ENCODE peak calls at places on chromosomes 2 and 18, in four cellular contexts. A is uterus, T is AG04449, X is NCI-H82. Z is an unnamed sample.

GRCh38 chr18:74778191-74778847 is 180.6 kb downstream of the ZNF407 start:
- DNase-seq in A (no peak), T (no peak), X (no peak), Z (no peak)

GRCh38 chr2:24971300-24971549 is 530 bp downstream of the DNAJC27 start:
- DNase-seq in A (no peak), T (no peak), X (no peak), Z (no peak)

GRCh38 chr18:58257461-58257860 is 213.4 kb downstream of the NEDD4L start:
- DNase-seq in A (no peak), T (no peak), X (no peak), Z (no peak)

GRCh38 chr2:141055526-141055925 is 1075.3 kb downstream of the LRP1B start:
- DNase-seq in A (no peak), T (peak), X (no peak), Z (no peak)

GRCh38 chr2:9336209-9336533 is 87.2 kb downstream of the ITGB1BP1 start:
- DNase-seq in A (no peak), T (no peak), X (peak), Z (no peak)

GRCh38 chr2:181231886-181232644 is 225.1 kb upstream of the ITGA4 start:
- DNase-seq in A (no peak), T (no peak), X (peak), Z (no peak)

GRCh38 chr2:75553961-75554539 is 6.7 kb downstream of the EVA1A start:
- DNase-seq in A (no peak), T (no peak), X (no peak), Z (no peak)

GRCh38 chr18:79405781-79406575 is 10.2 kb downstream of the NFATC1 start:
- DNase-seq in A (no peak), T (no peak), X (no peak), Z (peak)

GRCh38 chr2:144666032-144666431 is 146.1 kb upstream of the ZEB2 start:
- DNase-seq in A (no peak), T (no peak), X (no peak), Z (no peak)

GRCh38 chr18:3525870-3526420 is 76.0 kb downstream of the TGIF1 start:
- DNase-seq in A (no peak), T (no peak), X (no peak), Z (peak)

GRCh38 chr18:59265246-59266018 is 7.8 kb downstream of the RAX start:
- DNase-seq in A (no peak), T (no peak), X (peak), Z (no peak)

GRCh38 chr2:68031546-68032160 is 31.2 kb downstream of the C1D start:
- DNase-seq in A (no peak), T (no peak), X (peak), Z (no peak)

GRCh38 chr2:30267161-30267568 is 35.8 kb downstream of the LBH start:
- DNase-seq in A (no peak), T (no peak), X (peak), Z (no peak)

GRCh38 chr2:33030326-33030725 is 83.6 kb downstream of the LTBP1 start:
- DNase-seq in A (no peak), T (no peak), X (no peak), Z (no peak)

GRCh38 chr2:235978022-235978421 is 190.2 kb downstream of the GBX2 start:
- DNase-seq in A (no peak), T (no peak), X (peak), Z (no peak)

GRCh38 chr18:63192885-63193349 is 126.7 kb downstream of the BCL2 start:
- DNase-seq in A (no peak), T (no peak), X (no peak), Z (no peak)

GRCh38 chr2:118310878-118311442 is 222.7 kb downstream of the INSIG2 start:
- DNase-seq in A (no peak), T (no peak), X (no peak), Z (no peak)

GRCh38 chr2:64622443-64623231 is 31.1 kb downstream of the SERTAD2 start:
- DNase-seq in A (peak), T (no peak), X (peak), Z (no peak)

GRCh38 chr2:126657146-126657635 is 1.2 kb downstream of the GYPC start:
- DNase-seq in A (peak), T (peak), X (no peak), Z (no peak)

GRCh38 chr2:58460670-58461069 is 219.5 kb upstream of the FANCL start:
- DNase-seq in A (no peak), T (no peak), X (no peak), Z (no peak)

GRCh38 chr2:162938387-162938786 is 99.8 kb upstream of the KCNH7 start:
- DNase-seq in A (no peak), T (no peak), X (peak), Z (no peak)

GRCh38 chr2:128786800-128787478 is 468.3 kb upstream of the HS6ST1 start:
- DNase-seq in A (no peak), T (no peak), X (peak), Z (no peak)

GRCh38 chr18:6948656-6949055 is 168.9 kb downstream of the LAMA1 start:
- DNase-seq in A (no peak), T (no peak), X (no peak), Z (no peak)

Z was measured in amygdala.